ENCODE peak calls at places on chromosomes 16 and 17, in ten cellular contexts. V, S, Z, K, G, C, X, O, R and E are unnamed samples.

GRCh38 chr16:76653390-76654026 is 376.3 kb downstream of the CNTNAP4 start:
- DNase-seq in V (no peak), S (no peak), Z (peak; percentile 88), K (no peak), G (no peak), C (no peak), X (peak; percentile 82), O (no peak), R (peak; percentile 37), E (peak; percentile 90)

GRCh38 chr17:35449371-35449931 is 885 bp upstream of the SLFN13 start:
- DNase-seq in V (no peak), S (no peak), Z (no peak), K (no peak), G (peak; percentile 52), C (no peak), X (no peak), O (no peak), R (peak; percentile 40), E (no peak)

GRCh38 chr17:59026176-59026939 is 80.3 kb downstream of the TRIM37 start:
- DNase-seq in V (no peak), S (no peak), Z (no peak), K (no peak), G (no peak), C (no peak), X (no peak), O (no peak), R (no peak), E (no peak)

GRCh38 chr16:31435341-31436220 is 7.0 kb downstream of the ZNF843 start:
- DNase-seq in V (no peak), S (no peak), Z (no peak), K (no peak), G (no peak), C (no peak), X (no peak), O (no peak), R (no peak), E (no peak)

GRCh38 chr16:12677472-12677871 is 126.2 kb downstream of the CPPED1 start:
- DNase-seq in V (no peak), S (no peak), Z (no peak), K (no peak), G (no peak), C (no peak), X (no peak), O (no peak), R (no peak), E (no peak)

GRCh38 chr17:82832881-82833475 is 6.8 kb downstream of the ZNF750 start:
- DNase-seq in V (no peak), S (no peak), Z (no peak), K (no peak), G (no peak), C (no peak), X (no peak), O (no peak), R (no peak), E (no peak)

GRCh38 chr17:76997981-76998531 is 129.9 kb downstream of the MGAT5B start:
- DNase-seq in V (peak; percentile 47), S (no peak), Z (no peak), K (no peak), G (peak; percentile 28), C (peak; percentile 11), X (no peak), O (peak; percentile 61), R (no peak), E (no peak)

GRCh38 chr16:67459066-67459857 is 21.7 kb downstream of the ATP6V0D1 start:
- DNase-seq in V (no peak), S (peak; percentile 80), Z (peak; percentile 20), K (no peak), G (no peak), C (no peak), X (peak; percentile 34), O (no peak), R (peak; percentile 69), E (no peak)

GRCh38 chr17:78738245-78738644 is 43.8 kb downstream of the CYTH1 start:
- DNase-seq in V (no peak), S (no peak), Z (peak; percentile 58), K (no peak), G (no peak), C (no peak), X (no peak), O (no peak), R (no peak), E (no peak)

GRCh38 chr17:5630434-5630833 is 46.1 kb upstream of the NLRP1 start:
- DNase-seq in V (no peak), S (no peak), Z (no peak), K (no peak), G (no peak), C (no peak), X (no peak), O (no peak), R (no peak), E (no peak)

GRCh38 chr17:27628376-27628775 is 2.6 kb upstream of the LGALS9 start:
- DNase-seq in V (no peak), S (no peak), Z (no peak), K (no peak), G (no peak), C (no peak), X (no peak), O (no peak), R (no peak), E (no peak)

GRCh38 chr17:39935896-39936295 is 8.4 kb downstream of the LRRC3C start:
- DNase-seq in V (no peak), S (no peak), Z (no peak), K (no peak), G (no peak), C (no peak), X (no peak), O (no peak), R (no peak), E (no peak)

GRCh38 chr17:80025140-80025539 is 10.5 kb downstream of the TBC1D16 start:
- DNase-seq in V (no peak), S (no peak), Z (peak; percentile 96), K (no peak), G (no peak), C (no peak), X (no peak), O (no peak), R (peak; percentile 27), E (no peak)